ENCODE peak calls at places on chromosome 10, in five cellular contexts. One of them, this sample, is unnamed.
A peak's percentile ranks its signal among the peaks of the same experiment; 100 is the strongest.

GRCh38 chr10:51651063-51651462 is 48.3 kb downstream of the CSTF2T start:
- DNase-seq in B cell: no peak
- DNase-seq in mesendoderm: no peak
- DNase-seq in activated CD4-positive, alpha-beta T cell treated with anti-CD3 and anti-CD28 coated beads, Interleukin-2, amount 50 U/mL, for 24 hours: no peak
- DNase-seq in nucleus accumbens: no peak
- DNase-seq in this sample: no peak

GRCh38 chr10:67487199-67487598 is 208.8 kb downstream of the CTNNA3 start:
- DNase-seq in nucleus accumbens: no peak
- DNase-seq in mesendoderm: no peak
- DNase-seq in B cell: no peak
- DNase-seq in activated CD4-positive, alpha-beta T cell treated with anti-CD3 and anti-CD28 coated beads, Interleukin-2, amount 50 U/mL, for 24 hours: no peak
- DNase-seq in this sample: no peak

GRCh38 chr10:5905854-5906507 is 15.9 kb downstream of the FBH1 start:
- DNase-seq in B cell: no peak
- DNase-seq in mesendoderm: no peak
- DNase-seq in activated CD4-positive, alpha-beta T cell treated with anti-CD3 and anti-CD28 coated beads, Interleukin-2, amount 50 U/mL, for 24 hours: no peak
- DNase-seq in nucleus accumbens: no peak
- DNase-seq in this sample: no peak

GRCh38 chr10:132554991-132555647 is 17.5 kb downstream of the INPP5A start:
- DNase-seq in nucleus accumbens: no peak
- DNase-seq in activated CD4-positive, alpha-beta T cell treated with anti-CD3 and anti-CD28 coated beads, Interleukin-2, amount 50 U/mL, for 24 hours: no peak
- DNase-seq in B cell: peak; percentile 88
- DNase-seq in mesendoderm: no peak
- DNase-seq in this sample: no peak

GRCh38 chr10:124081547-124082140 is 11.8 kb downstream of the CHST15 start:
- DNase-seq in activated CD4-positive, alpha-beta T cell treated with anti-CD3 and anti-CD28 coated beads, Interleukin-2, amount 50 U/mL, for 24 hours: no peak
- DNase-seq in mesendoderm: no peak
- DNase-seq in nucleus accumbens: no peak
- DNase-seq in B cell: no peak
- DNase-seq in this sample: no peak

GRCh38 chr10:3678629-3679227 is 106.3 kb downstream of the KLF6 start:
- DNase-seq in nucleus accumbens: no peak
- DNase-seq in B cell: no peak
- DNase-seq in mesendoderm: no peak
- DNase-seq in activated CD4-positive, alpha-beta T cell treated with anti-CD3 and anti-CD28 coated beads, Interleukin-2, amount 50 U/mL, for 24 hours: no peak
- DNase-seq in this sample: no peak

GRCh38 chr10:68142761-68143160 is 33.5 kb downstream of the MYPN start:
- DNase-seq in nucleus accumbens: no peak
- DNase-seq in B cell: no peak
- DNase-seq in activated CD4-positive, alpha-beta T cell treated with anti-CD3 and anti-CD28 coated beads, Interleukin-2, amount 50 U/mL, for 24 hours: no peak
- DNase-seq in mesendoderm: no peak
- DNase-seq in this sample: no peak

GRCh38 chr10:33492914-33493313 is 158.4 kb upstream of the NRP1 start:
- DNase-seq in nucleus accumbens: no peak
- DNase-seq in B cell: no peak
- DNase-seq in mesendoderm: no peak
- DNase-seq in activated CD4-positive, alpha-beta T cell treated with anti-CD3 and anti-CD28 coated beads, Interleukin-2, amount 50 U/mL, for 24 hours: no peak
- DNase-seq in this sample: no peak

GRCh38 chr10:52782554-52782953 is 10.0 kb upstream of the MBL2 start:
- DNase-seq in mesendoderm: no peak
- DNase-seq in B cell: no peak
- DNase-seq in nucleus accumbens: no peak
- DNase-seq in activated CD4-positive, alpha-beta T cell treated with anti-CD3 and anti-CD28 coated beads, Interleukin-2, amount 50 U/mL, for 24 hours: no peak
- DNase-seq in this sample: no peak

GRCh38 chr10:114855776-114856543 is 34.4 kb downstream of the FHIP2A start:
- DNase-seq in nucleus accumbens: no peak
- DNase-seq in activated CD4-positive, alpha-beta T cell treated with anti-CD3 and anti-CD28 coated beads, Interleukin-2, amount 50 U/mL, for 24 hours: no peak
- DNase-seq in mesendoderm: no peak
- DNase-seq in B cell: no peak
- DNase-seq in this sample: no peak

GRCh38 chr10:118874171-118874570 is 119.4 kb upstream of the CACUL1 start:
- DNase-seq in nucleus accumbens: no peak
- DNase-seq in B cell: no peak
- DNase-seq in activated CD4-positive, alpha-beta T cell treated with anti-CD3 and anti-CD28 coated beads, Interleukin-2, amount 50 U/mL, for 24 hours: no peak
- DNase-seq in mesendoderm: no peak
- DNase-seq in this sample: no peak

GRCh38 chr10:91077549-91078017 is 142.9 kb upstream of the PCGF5 start:
- DNase-seq in B cell: no peak
- DNase-seq in nucleus accumbens: no peak
- DNase-seq in activated CD4-positive, alpha-beta T cell treated with anti-CD3 and anti-CD28 coated beads, Interleukin-2, amount 50 U/mL, for 24 hours: no peak
- DNase-seq in mesendoderm: no peak
- DNase-seq in this sample: no peak

GRCh38 chr10:25753776-25754175 is 180.3 kb upstream of the MYO3A start:
- DNase-seq in mesendoderm: peak; percentile 82
- DNase-seq in nucleus accumbens: no peak
- DNase-seq in B cell: no peak
- DNase-seq in activated CD4-positive, alpha-beta T cell treated with anti-CD3 and anti-CD28 coated beads, Interleukin-2, amount 50 U/mL, for 24 hours: no peak
- DNase-seq in this sample: no peak

GRCh38 chr10:70078329-70078728 is 25.7 kb downstream of the MACROH2A2 start:
- DNase-seq in activated CD4-positive, alpha-beta T cell treated with anti-CD3 and anti-CD28 coated beads, Interleukin-2, amount 50 U/mL, for 24 hours: no peak
- DNase-seq in nucleus accumbens: no peak
- DNase-seq in mesendoderm: no peak
- DNase-seq in B cell: no peak
- DNase-seq in this sample: no peak

GRCh38 chr10:68598978-68599753 is 39.0 kb downstream of the TET1 start:
- DNase-seq in activated CD4-positive, alpha-beta T cell treated with anti-CD3 and anti-CD28 coated beads, Interleukin-2, amount 50 U/mL, for 24 hours: no peak
- DNase-seq in mesendoderm: peak; percentile 36
- DNase-seq in nucleus accumbens: peak; percentile 27
- DNase-seq in B cell: no peak
- DNase-seq in this sample: peak; percentile 39

GRCh38 chr10:50614444-50615137 is 9.2 kb downstream of the SGMS1 start:
- DNase-seq in activated CD4-positive, alpha-beta T cell treated with anti-CD3 and anti-CD28 coated beads, Interleukin-2, amount 50 U/mL, for 24 hours: no peak
- DNase-seq in mesendoderm: peak; percentile 87
- DNase-seq in nucleus accumbens: no peak
- DNase-seq in B cell: no peak
- DNase-seq in this sample: peak; percentile 31

GRCh38 chr10:128572696-128573095 is 446.5 kb upstream of the MKI67 start:
- DNase-seq in nucleus accumbens: no peak
- DNase-seq in B cell: no peak
- DNase-seq in activated CD4-positive, alpha-beta T cell treated with anti-CD3 and anti-CD28 coated beads, Interleukin-2, amount 50 U/mL, for 24 hours: no peak
- DNase-seq in mesendoderm: no peak
- DNase-seq in this sample: no peak

GRCh38 chr10:36114913-36115312 is 472.8 kb upstream of the FZD8 start:
- DNase-seq in mesendoderm: peak; percentile 6
- DNase-seq in nucleus accumbens: no peak
- DNase-seq in activated CD4-positive, alpha-beta T cell treated with anti-CD3 and anti-CD28 coated beads, Interleukin-2, amount 50 U/mL, for 24 hours: no peak
- DNase-seq in B cell: no peak
- DNase-seq in this sample: no peak

GRCh38 chr10:114242235-114242634 is 3.2 kb downstream of the VWA2 start:
- DNase-seq in nucleus accumbens: no peak
- DNase-seq in activated CD4-positive, alpha-beta T cell treated with anti-CD3 and anti-CD28 coated beads, Interleukin-2, amount 50 U/mL, for 24 hours: no peak
- DNase-seq in mesendoderm: no peak
- DNase-seq in B cell: no peak
- DNase-seq in this sample: no peak

GRCh38 chr10:110447886-110448285 is 49.8 kb upstream of the DUSP5 start:
- DNase-seq in activated CD4-positive, alpha-beta T cell treated with anti-CD3 and anti-CD28 coated beads, Interleukin-2, amount 50 U/mL, for 24 hours: no peak
- DNase-seq in mesendoderm: no peak
- DNase-seq in B cell: no peak
- DNase-seq in nucleus accumbens: no peak
- DNase-seq in this sample: no peak

This sample was measured in neural progenitor cell.